ENCODE peak calls at places on chromosomes 12 and 14, in six cellular contexts. L is Caco-2; F is uterus; U is spleen; M is CD8-positive, alpha-beta T cell; Z is heart right ventricle. Y is an unnamed sample. For H3K9me3, the result is how much of the 10 kb centered on the place peaks cover.

GRCh38 chr14:95489163-95489887 is 27.1 kb downstream of the SYNE3 start:
- DNase-seq in L (no peak), F (no peak), U (no peak), M (no peak), Z (no peak), Y (no peak)

GRCh38 chr14:65352964-65353530 is 59.5 kb upstream of the FUT8 start:
- DNase-seq in L (no peak), F (no peak), U (no peak), M (no peak), Z (no peak), Y (no peak)

GRCh38 chr12:130945793-130946492 is 7.8 kb upstream of the ADGRD1 start:
- DNase-seq in L (no peak), F (no peak), U (no peak), M (no peak), Z (no peak), Y (no peak)

GRCh38 chr14:88249266-88249665 is 73.8 kb downstream of the KCNK10 start:
- DNase-seq in L (no peak), F (no peak), U (no peak), M (no peak), Z (no peak), Y (no peak)

GRCh38 chr12:14716848-14717444 is 20.5 kb upstream of the GUCY2C start:
- DNase-seq in L (peak), F (no peak), U (no peak), M (peak), Z (no peak), Y (no peak)

GRCh38 chr14:39023939-39024871 is 78.8 kb downstream of the SEC23A start:
- DNase-seq in L (peak), F (no peak), U (no peak), M (no peak), Z (no peak), Y (no peak)

GRCh38 chr12:82857911-82858533 is 171.3 kb downstream of the TMTC2 start:
- DNase-seq in L (no peak), F (no peak), U (no peak), M (no peak), Z (no peak), Y (no peak)

GRCh38 chr12:107736914-107737313 is 24.0 kb downstream of the PRDM4 start:
- DNase-seq in L (no peak), F (no peak), U (peak), M (peak), Z (no peak), Y (no peak)

GRCh38 chr14:32967421-32967820 is 28.7 kb downstream of the NPAS3 start:
- DNase-seq in L (no peak), F (no peak), U (no peak), M (no peak), Z (no peak), Y (no peak)

GRCh38 chr12:41993283-41993682 is 151.4 kb downstream of the GXYLT1 start:
- DNase-seq in L (no peak), F (no peak), U (no peak), M (no peak), Z (no peak), Y (no peak)

GRCh38 chr14:20515846-20516245 is 10.5 kb downstream of the RNASE10 start:
- DNase-seq in L (no peak), F (no peak), U (no peak), M (no peak), Z (no peak), Y (no peak)

GRCh38 chr12:108055135-108055534 is 74.0 kb upstream of the WSCD2 start:
- DNase-seq in L (no peak), F (no peak), U (no peak), M (no peak), Z (no peak), Y (no peak)

GRCh38 chr14:91755560-91755959 is 23.7 kb upstream of the CATSPERB start:
- DNase-seq in L (peak), F (no peak), U (no peak), M (no peak), Z (no peak), Y (no peak)

GRCh38 chr12:75783093-75783877 is 248.3 kb downstream of the PHLDA1 start:
- DNase-seq in L (no peak), F (no peak), U (no peak), M (no peak), Z (peak), Y (peak)

GRCh38 chr14:20714593-20715250 is 26.2 kb downstream of the ANG start:
- DNase-seq in L (no peak), F (peak), U (peak), M (no peak), Z (peak), Y (peak)

GRCh38 chr14:93126124-93126523 is 10.4 kb upstream of the ITPK1 start:
- DNase-seq in L (no peak), F (no peak), U (no peak), M (no peak), Z (no peak), Y (no peak)

GRCh38 chr14:67653651-67654280 is 20.7 kb downstream of the VTI1B start:
- DNase-seq in L (peak), F (no peak), U (no peak), M (no peak), Z (no peak), Y (no peak)

GRCh38 chr12:111624540-111624939 is 25.4 kb upstream of the ATXN2 start:
- DNase-seq in L (peak), F (no peak), U (no peak), M (no peak), Z (no peak), Y (no peak)

GRCh38 chr14:68307769-68308168 is 485.1 kb downstream of the ZFP36L1 start:
- DNase-seq in L (no peak), F (no peak), U (no peak), M (no peak), Z (no peak), Y (no peak)

GRCh38 chr12:4174417-4174816 is 99.1 kb upstream of the CCND2 start:
- DNase-seq in L (no peak), F (no peak), U (no peak), M (no peak), Z (no peak), Y (no peak)

DNA sequence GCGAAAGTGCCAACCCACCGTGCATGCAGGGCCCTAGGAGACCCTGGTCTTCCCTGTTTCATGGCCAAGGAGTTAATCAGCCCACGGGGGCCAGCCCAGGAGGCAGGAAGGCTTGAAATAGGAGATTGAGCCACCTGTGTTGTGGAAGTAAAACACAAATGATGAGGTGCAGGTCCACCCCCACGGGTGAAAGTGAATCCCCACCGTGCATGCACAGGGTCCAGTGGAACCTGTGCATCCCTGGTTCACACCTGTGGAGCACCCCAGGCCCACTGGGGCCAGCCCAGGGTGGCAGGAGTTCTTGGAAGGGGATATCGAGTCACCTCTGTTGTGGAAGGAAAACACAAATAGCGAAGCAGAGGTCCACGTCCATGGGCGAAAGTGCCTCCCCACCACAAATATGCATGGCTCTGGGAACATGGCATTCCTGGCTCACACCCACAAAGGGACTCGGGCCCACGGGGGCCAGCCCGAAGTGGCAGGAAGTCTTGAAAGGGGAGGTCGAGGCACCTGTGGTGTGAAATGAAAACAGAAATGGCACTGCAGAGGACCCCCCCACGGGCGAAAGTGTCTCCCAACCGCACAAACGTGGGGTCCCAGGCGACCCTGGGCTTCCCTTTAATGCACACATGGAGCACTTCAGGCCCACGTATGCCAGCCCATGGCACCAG is 381.5 kb downstream of the ALG10 start:
- DNase-seq in L (no peak), F (peak), U (peak), M (no peak), Z (no peak), Y (peak)
- H3K9me3 ChIP-seq in L (half or more), F (under half), U (half or more), M (under half), Z (under half), Y (under half)

DNA sequence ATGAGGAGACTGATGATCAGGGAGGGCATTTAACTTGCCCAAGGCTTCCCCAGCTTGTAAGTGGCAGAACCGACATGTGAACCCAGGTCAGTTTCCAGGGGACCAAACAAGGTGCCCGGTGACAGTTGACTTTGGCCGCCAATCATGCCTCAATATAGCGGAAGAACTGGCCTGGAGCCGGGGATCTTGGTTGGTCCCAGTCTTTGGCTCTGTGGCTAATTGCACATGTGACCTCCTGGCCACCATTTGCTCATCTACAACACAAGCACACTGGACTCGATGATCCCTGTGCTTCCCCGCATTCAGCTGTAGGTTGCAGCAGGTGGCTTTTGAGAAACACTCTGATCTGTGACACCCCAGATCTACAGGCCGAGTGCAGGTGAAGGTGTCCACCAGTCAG is 13.9 kb downstream of the ACACB start:
- DNase-seq in L (no peak), F (no peak), U (no peak), M (no peak), Z (no peak), Y (peak)
- H3K4me3 ChIP-seq in L (no peak), F (no peak), U (no peak), M (no peak), Z (no peak), Y (peak)

GRCh38 chr14:24392327-24393098 is 6.3 kb upstream of the NYNRIN start:
- DNase-seq in L (peak), F (no peak), U (no peak), M (no peak), Z (no peak), Y (no peak)
- TF ChIP-seq CTCF in L (no peak), F (no peak), U (no peak), M (no peak), Z (no peak), Y (no peak)

GRCh38 chr12:124698998-124699305 is 131.5 kb upstream of the NCOR2 start:
- DNase-seq in L (no peak), F (no peak), U (no peak), M (no peak), Z (no peak), Y (no peak)
- H3K9me3 ChIP-seq in L (under half), F (under half), U (under half), M (under half), Z (under half), Y (under half)

GRCh38 chr14:30138517-30138916 is 210.9 kb upstream of the PRKD1 start:
- DNase-seq in L (no peak), F (no peak), U (no peak), M (no peak), Z (no peak), Y (no peak)

GRCh38 chr14:30142216-30142615 is 214.6 kb upstream of the PRKD1 start:
- DNase-seq in L (no peak), F (no peak), U (no peak), M (no peak), Z (no peak), Y (no peak)

GRCh38 chr14:30143617-30144016 is 216.0 kb upstream of the PRKD1 start:
- DNase-seq in L (no peak), F (no peak), U (no peak), M (no peak), Z (no peak), Y (no peak)
- H3K4me3 ChIP-seq in L (no peak), F (no peak), U (no peak), M (no peak), Z (no peak), Y (no peak)

DNA sequence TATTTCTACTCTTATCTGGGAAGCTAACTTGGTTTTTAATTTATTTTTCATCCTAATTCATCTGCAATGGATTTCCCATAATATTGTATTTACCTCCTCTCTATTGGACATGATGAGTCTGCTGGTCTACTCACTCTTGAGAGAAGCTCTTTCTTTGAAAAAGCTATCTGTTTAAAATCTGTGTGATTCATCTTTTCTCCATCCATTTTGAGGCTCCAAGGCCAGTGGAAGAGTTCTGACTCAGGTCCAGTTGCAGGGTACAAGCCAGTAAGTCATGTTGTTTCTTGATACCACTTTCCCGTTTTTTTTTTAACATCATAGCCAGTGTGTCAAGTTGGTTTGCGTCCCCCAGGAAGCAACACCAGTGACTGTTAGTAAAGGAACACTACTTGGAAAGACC is 160.3 kb upstream of the BMP4 start:
- DNase-seq in L (no peak), F (no peak), U (no peak), M (no peak), Z (no peak), Y (no peak)
- TF ChIP-seq CTCF in L (no peak), F (no peak), U (no peak), M (no peak), Z (no peak), Y (no peak)

GRCh38 chr12:25708661-25709060 is 155.6 kb upstream of the LMNTD1 start:
- DNase-seq in L (no peak), F (no peak), U (no peak), M (no peak), Z (no peak), Y (no peak)

GRCh38 chr12:25713264-25713663 is 160.2 kb upstream of the LMNTD1 start:
- DNase-seq in L (no peak), F (no peak), U (no peak), M (no peak), Z (no peak), Y (no peak)

GRCh38 chr12:25712169-25712568 is 159.1 kb upstream of the LMNTD1 start:
- DNase-seq in L (no peak), F (no peak), U (no peak), M (no peak), Z (no peak), Y (no peak)

GRCh38 chr12:25707056-25707455 is 154.0 kb upstream of the LMNTD1 start:
- DNase-seq in L (no peak), F (no peak), U (no peak), M (no peak), Z (no peak), Y (no peak)

GRCh38 chr12:25710149-25710548 is 157.1 kb upstream of the LMNTD1 start:
- DNase-seq in L (no peak), F (no peak), U (no peak), M (no peak), Z (no peak), Y (no peak)
- H3K9me3 ChIP-seq in L (under half), F (under half), U (under half), M (under half), Z (under half), Y (under half)

DNA sequence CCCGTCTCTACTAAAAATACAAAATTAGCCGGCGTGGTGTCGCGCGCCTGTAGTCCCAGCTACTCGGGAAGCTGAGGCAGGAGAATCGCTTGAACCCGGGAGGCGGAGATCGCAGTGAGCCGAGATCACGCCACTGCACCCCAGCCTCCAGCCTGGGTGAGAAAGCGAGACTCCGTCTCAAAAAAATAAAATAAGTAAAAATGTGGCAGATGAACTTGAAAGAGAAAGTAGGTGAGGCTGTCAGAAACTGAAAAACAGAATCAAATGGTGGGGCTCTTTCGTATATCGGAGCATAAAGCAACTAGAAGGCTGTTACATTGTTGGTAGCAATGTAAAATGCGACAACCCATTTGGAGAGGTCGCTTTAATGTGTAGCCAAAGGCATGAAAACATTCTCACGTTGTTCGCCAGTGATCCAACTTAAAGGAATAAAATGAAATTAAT is 767 bp upstream of the CCNT1 start:
- DNase-seq in L (no peak), F (no peak), U (no peak), M (no peak), Z (no peak), Y (no peak)
- H3K4me3 ChIP-seq in L (peak), F (peak), U (peak), M (peak), Z (peak), Y (peak)

Y was measured in psoas muscle.